ENCODE peak calls at places on chromosomes 6 and 20, in six cellular contexts. One of them, this sample, is unnamed.

GRCh38 chr6:144715344-144715743 is 430.2 kb downstream of the UTRN start:
- DNase-seq in NCI-H187 treated with DMSO at 0.1 percent for 48 hours: no peak
- DNase-seq in stimulated activated CD4-positive, alpha-beta T cell treated with anti-CD3 and anti-CD28 coated beads, Interleukin-4, amount 100 ng/mL, for 4 hours: no peak
- DNase-seq in choroid plexus epithelial cell: no peak
- DNase-seq in dermis blood vessel endothelial cell: peak
- DNase-seq in Ammon's horn: no peak
- DNase-seq in this sample: no peak

GRCh38 chr20:24696396-24696795 is 227.0 kb downstream of the SYNDIG1 start:
- DNase-seq in NCI-H187 treated with DMSO at 0.1 percent for 48 hours: no peak
- DNase-seq in stimulated activated CD4-positive, alpha-beta T cell treated with anti-CD3 and anti-CD28 coated beads, Interleukin-4, amount 100 ng/mL, for 4 hours: no peak
- DNase-seq in choroid plexus epithelial cell: no peak
- DNase-seq in dermis blood vessel endothelial cell: no peak
- DNase-seq in Ammon's horn: no peak
- DNase-seq in this sample: no peak

GRCh38 chr6:98824907-98825601 is 9.3 kb upstream of the POU3F2 start:
- DNase-seq in NCI-H187 treated with DMSO at 0.1 percent for 48 hours: no peak
- DNase-seq in stimulated activated CD4-positive, alpha-beta T cell treated with anti-CD3 and anti-CD28 coated beads, Interleukin-4, amount 100 ng/mL, for 4 hours: no peak
- DNase-seq in choroid plexus epithelial cell: no peak
- DNase-seq in dermis blood vessel endothelial cell: no peak
- DNase-seq in Ammon's horn: no peak
- DNase-seq in this sample: no peak

GRCh38 chr20:11140359-11140758 is 466.6 kb upstream of the JAG1 start:
- DNase-seq in NCI-H187 treated with DMSO at 0.1 percent for 48 hours: no peak
- DNase-seq in stimulated activated CD4-positive, alpha-beta T cell treated with anti-CD3 and anti-CD28 coated beads, Interleukin-4, amount 100 ng/mL, for 4 hours: no peak
- DNase-seq in choroid plexus epithelial cell: peak
- DNase-seq in dermis blood vessel endothelial cell: peak
- DNase-seq in Ammon's horn: no peak
- DNase-seq in this sample: peak

GRCh38 chr6:122620428-122620827 is 10.2 kb downstream of the PKIB start:
- DNase-seq in NCI-H187 treated with DMSO at 0.1 percent for 48 hours: no peak
- DNase-seq in stimulated activated CD4-positive, alpha-beta T cell treated with anti-CD3 and anti-CD28 coated beads, Interleukin-4, amount 100 ng/mL, for 4 hours: no peak
- DNase-seq in choroid plexus epithelial cell: no peak
- DNase-seq in dermis blood vessel endothelial cell: no peak
- DNase-seq in Ammon's horn: no peak
- DNase-seq in this sample: no peak

GRCh38 chr6:132118144-132118543 is 167.0 kb upstream of the CCN2 start:
- DNase-seq in NCI-H187 treated with DMSO at 0.1 percent for 48 hours: no peak
- DNase-seq in stimulated activated CD4-positive, alpha-beta T cell treated with anti-CD3 and anti-CD28 coated beads, Interleukin-4, amount 100 ng/mL, for 4 hours: no peak
- DNase-seq in choroid plexus epithelial cell: no peak
- DNase-seq in dermis blood vessel endothelial cell: no peak
- DNase-seq in Ammon's horn: no peak
- DNase-seq in this sample: no peak

GRCh38 chr6:118485601-118486550 is 62.2 kb upstream of the PLN start:
- DNase-seq in NCI-H187 treated with DMSO at 0.1 percent for 48 hours: no peak
- DNase-seq in stimulated activated CD4-positive, alpha-beta T cell treated with anti-CD3 and anti-CD28 coated beads, Interleukin-4, amount 100 ng/mL, for 4 hours: no peak
- DNase-seq in choroid plexus epithelial cell: peak
- DNase-seq in dermis blood vessel endothelial cell: no peak
- DNase-seq in Ammon's horn: peak
- DNase-seq in this sample: no peak

GRCh38 chr6:42482126-42482525 is 30.4 kb upstream of the TRERF1 start:
- DNase-seq in NCI-H187 treated with DMSO at 0.1 percent for 48 hours: no peak
- DNase-seq in stimulated activated CD4-positive, alpha-beta T cell treated with anti-CD3 and anti-CD28 coated beads, Interleukin-4, amount 100 ng/mL, for 4 hours: no peak
- DNase-seq in choroid plexus epithelial cell: peak
- DNase-seq in dermis blood vessel endothelial cell: no peak
- DNase-seq in Ammon's horn: no peak
- DNase-seq in this sample: no peak

GRCh38 chr6:170144952-170145587 is 145.8 kb downstream of the DLL1 start:
- DNase-seq in NCI-H187 treated with DMSO at 0.1 percent for 48 hours: no peak
- DNase-seq in stimulated activated CD4-positive, alpha-beta T cell treated with anti-CD3 and anti-CD28 coated beads, Interleukin-4, amount 100 ng/mL, for 4 hours: no peak
- DNase-seq in choroid plexus epithelial cell: no peak
- DNase-seq in dermis blood vessel endothelial cell: no peak
- DNase-seq in Ammon's horn: no peak
- DNase-seq in this sample: no peak

GRCh38 chr6:82419859-82420258 is 56.2 kb downstream of the TPBG start:
- DNase-seq in NCI-H187 treated with DMSO at 0.1 percent for 48 hours: no peak
- DNase-seq in stimulated activated CD4-positive, alpha-beta T cell treated with anti-CD3 and anti-CD28 coated beads, Interleukin-4, amount 100 ng/mL, for 4 hours: no peak
- DNase-seq in choroid plexus epithelial cell: no peak
- DNase-seq in dermis blood vessel endothelial cell: no peak
- DNase-seq in Ammon's horn: no peak
- DNase-seq in this sample: no peak

GRCh38 chr6:89818977-89819335 is 638 bp downstream of the MDN1 start:
- DNase-seq in NCI-H187 treated with DMSO at 0.1 percent for 48 hours: no peak
- DNase-seq in stimulated activated CD4-positive, alpha-beta T cell treated with anti-CD3 and anti-CD28 coated beads, Interleukin-4, amount 100 ng/mL, for 4 hours: no peak
- DNase-seq in choroid plexus epithelial cell: peak
- DNase-seq in dermis blood vessel endothelial cell: peak
- DNase-seq in Ammon's horn: peak
- DNase-seq in this sample: peak

GRCh38 chr6:127266892-127267741 is 453 bp downstream of the RNF146 start:
- DNase-seq in NCI-H187 treated with DMSO at 0.1 percent for 48 hours: no peak
- DNase-seq in stimulated activated CD4-positive, alpha-beta T cell treated with anti-CD3 and anti-CD28 coated beads, Interleukin-4, amount 100 ng/mL, for 4 hours: peak
- DNase-seq in choroid plexus epithelial cell: peak
- DNase-seq in dermis blood vessel endothelial cell: peak
- DNase-seq in Ammon's horn: peak
- DNase-seq in this sample: peak

GRCh38 chr20:41854765-41855164 is 236.6 kb upstream of the CHD6 start:
- DNase-seq in NCI-H187 treated with DMSO at 0.1 percent for 48 hours: no peak
- DNase-seq in stimulated activated CD4-positive, alpha-beta T cell treated with anti-CD3 and anti-CD28 coated beads, Interleukin-4, amount 100 ng/mL, for 4 hours: no peak
- DNase-seq in choroid plexus epithelial cell: no peak
- DNase-seq in dermis blood vessel endothelial cell: no peak
- DNase-seq in Ammon's horn: no peak
- DNase-seq in this sample: no peak

GRCh38 chr6:32558426-32559057 is 28.5 kb upstream of the HLA-DRB5 start:
- DNase-seq in NCI-H187 treated with DMSO at 0.1 percent for 48 hours: no peak
- DNase-seq in stimulated activated CD4-positive, alpha-beta T cell treated with anti-CD3 and anti-CD28 coated beads, Interleukin-4, amount 100 ng/mL, for 4 hours: no peak
- DNase-seq in choroid plexus epithelial cell: no peak
- DNase-seq in dermis blood vessel endothelial cell: no peak
- DNase-seq in Ammon's horn: no peak
- DNase-seq in this sample: no peak

GRCh38 chr20:56299362-56299761 is 50.8 kb downstream of the MC3R start:
- DNase-seq in NCI-H187 treated with DMSO at 0.1 percent for 48 hours: no peak
- DNase-seq in stimulated activated CD4-positive, alpha-beta T cell treated with anti-CD3 and anti-CD28 coated beads, Interleukin-4, amount 100 ng/mL, for 4 hours: no peak
- DNase-seq in choroid plexus epithelial cell: no peak
- DNase-seq in dermis blood vessel endothelial cell: no peak
- DNase-seq in Ammon's horn: no peak
- DNase-seq in this sample: no peak

GRCh38 chr6:1594495-1595200 is 15.1 kb upstream of the FOXC1 start:
- DNase-seq in NCI-H187 treated with DMSO at 0.1 percent for 48 hours: no peak
- DNase-seq in stimulated activated CD4-positive, alpha-beta T cell treated with anti-CD3 and anti-CD28 coated beads, Interleukin-4, amount 100 ng/mL, for 4 hours: no peak
- DNase-seq in choroid plexus epithelial cell: no peak
- DNase-seq in dermis blood vessel endothelial cell: no peak
- DNase-seq in Ammon's horn: no peak
- DNase-seq in this sample: no peak

GRCh38 chr6:408599-409102 is 17.1 kb downstream of the IRF4 start:
- DNase-seq in NCI-H187 treated with DMSO at 0.1 percent for 48 hours: no peak
- DNase-seq in stimulated activated CD4-positive, alpha-beta T cell treated with anti-CD3 and anti-CD28 coated beads, Interleukin-4, amount 100 ng/mL, for 4 hours: no peak
- DNase-seq in choroid plexus epithelial cell: peak
- DNase-seq in dermis blood vessel endothelial cell: peak
- DNase-seq in Ammon's horn: no peak
- DNase-seq in this sample: peak

GRCh38 chr20:3045042-3045815 is 623 bp upstream of the MRPS26 start:
- DNase-seq in NCI-H187 treated with DMSO at 0.1 percent for 48 hours: no peak
- DNase-seq in stimulated activated CD4-positive, alpha-beta T cell treated with anti-CD3 and anti-CD28 coated beads, Interleukin-4, amount 100 ng/mL, for 4 hours: no peak
- DNase-seq in choroid plexus epithelial cell: peak
- DNase-seq in dermis blood vessel endothelial cell: no peak
- DNase-seq in Ammon's horn: peak
- DNase-seq in this sample: peak

GRCh38 chr6:9611016-9611415 is 803.9 kb downstream of the TFAP2A start:
- DNase-seq in NCI-H187 treated with DMSO at 0.1 percent for 48 hours: no peak
- DNase-seq in stimulated activated CD4-positive, alpha-beta T cell treated with anti-CD3 and anti-CD28 coated beads, Interleukin-4, amount 100 ng/mL, for 4 hours: no peak
- DNase-seq in choroid plexus epithelial cell: no peak
- DNase-seq in dermis blood vessel endothelial cell: no peak
- DNase-seq in Ammon's horn: no peak
- DNase-seq in this sample: no peak

GRCh38 chr20:63811491-63811875 is 19.6 kb downstream of the ZBTB46 start:
- DNase-seq in NCI-H187 treated with DMSO at 0.1 percent for 48 hours: no peak
- DNase-seq in stimulated activated CD4-positive, alpha-beta T cell treated with anti-CD3 and anti-CD28 coated beads, Interleukin-4, amount 100 ng/mL, for 4 hours: no peak
- DNase-seq in choroid plexus epithelial cell: no peak
- DNase-seq in dermis blood vessel endothelial cell: no peak
- DNase-seq in Ammon's horn: no peak
- DNase-seq in this sample: no peak

GRCh38 chr6:15473741-15474161 is 189.1 kb downstream of the DTNBP1 start:
- DNase-seq in NCI-H187 treated with DMSO at 0.1 percent for 48 hours: no peak
- DNase-seq in stimulated activated CD4-positive, alpha-beta T cell treated with anti-CD3 and anti-CD28 coated beads, Interleukin-4, amount 100 ng/mL, for 4 hours: no peak
- DNase-seq in choroid plexus epithelial cell: peak
- DNase-seq in dermis blood vessel endothelial cell: peak
- DNase-seq in Ammon's horn: no peak
- DNase-seq in this sample: peak

GRCh38 chr6:43639984-43640800 is 4.6 kb downstream of the MAD2L1BP start:
- DNase-seq in NCI-H187 treated with DMSO at 0.1 percent for 48 hours: no peak
- DNase-seq in stimulated activated CD4-positive, alpha-beta T cell treated with anti-CD3 and anti-CD28 coated beads, Interleukin-4, amount 100 ng/mL, for 4 hours: no peak
- DNase-seq in choroid plexus epithelial cell: no peak
- DNase-seq in dermis blood vessel endothelial cell: peak
- DNase-seq in Ammon's horn: no peak
- DNase-seq in this sample: no peak

GRCh38 chr6:32785781-32786533 is 22.6 kb upstream of the HLA-DQB2 start:
- DNase-seq in NCI-H187 treated with DMSO at 0.1 percent for 48 hours: peak
- DNase-seq in stimulated activated CD4-positive, alpha-beta T cell treated with anti-CD3 and anti-CD28 coated beads, Interleukin-4, amount 100 ng/mL, for 4 hours: peak
- DNase-seq in choroid plexus epithelial cell: peak
- DNase-seq in dermis blood vessel endothelial cell: peak
- DNase-seq in Ammon's horn: peak
- DNase-seq in this sample: peak

GRCh38 chr6:110036408-110037302 is 58.5 kb downstream of the GPR6 start:
- DNase-seq in NCI-H187 treated with DMSO at 0.1 percent for 48 hours: no peak
- DNase-seq in stimulated activated CD4-positive, alpha-beta T cell treated with anti-CD3 and anti-CD28 coated beads, Interleukin-4, amount 100 ng/mL, for 4 hours: no peak
- DNase-seq in choroid plexus epithelial cell: no peak
- DNase-seq in dermis blood vessel endothelial cell: no peak
- DNase-seq in Ammon's horn: no peak
- DNase-seq in this sample: no peak

GRCh38 chr20:38649275-38649891 is 47.8 kb downstream of the ARHGAP40 start:
- DNase-seq in NCI-H187 treated with DMSO at 0.1 percent for 48 hours: no peak
- DNase-seq in stimulated activated CD4-positive, alpha-beta T cell treated with anti-CD3 and anti-CD28 coated beads, Interleukin-4, amount 100 ng/mL, for 4 hours: no peak
- DNase-seq in choroid plexus epithelial cell: peak
- DNase-seq in dermis blood vessel endothelial cell: peak
- DNase-seq in Ammon's horn: peak
- DNase-seq in this sample: peak

GRCh38 chr6:168098431-168098861 is 19.4 kb upstream of the FRMD1 start:
- DNase-seq in NCI-H187 treated with DMSO at 0.1 percent for 48 hours: no peak
- DNase-seq in stimulated activated CD4-positive, alpha-beta T cell treated with anti-CD3 and anti-CD28 coated beads, Interleukin-4, amount 100 ng/mL, for 4 hours: no peak
- DNase-seq in choroid plexus epithelial cell: no peak
- DNase-seq in dermis blood vessel endothelial cell: no peak
- DNase-seq in Ammon's horn: no peak
- DNase-seq in this sample: no peak

GRCh38 chr20:56932575-56933330 is 303.6 kb downstream of the TFAP2C start:
- DNase-seq in NCI-H187 treated with DMSO at 0.1 percent for 48 hours: no peak
- DNase-seq in stimulated activated CD4-positive, alpha-beta T cell treated with anti-CD3 and anti-CD28 coated beads, Interleukin-4, amount 100 ng/mL, for 4 hours: no peak
- DNase-seq in choroid plexus epithelial cell: no peak
- DNase-seq in dermis blood vessel endothelial cell: no peak
- DNase-seq in Ammon's horn: no peak
- DNase-seq in this sample: no peak

GRCh38 chr20:3313681-3314080 is 74.7 kb upstream of the SLC4A11 start:
- DNase-seq in NCI-H187 treated with DMSO at 0.1 percent for 48 hours: no peak
- DNase-seq in stimulated activated CD4-positive, alpha-beta T cell treated with anti-CD3 and anti-CD28 coated beads, Interleukin-4, amount 100 ng/mL, for 4 hours: no peak
- DNase-seq in choroid plexus epithelial cell: peak
- DNase-seq in dermis blood vessel endothelial cell: no peak
- DNase-seq in Ammon's horn: no peak
- DNase-seq in this sample: no peak

GRCh38 chr20:54573838-54574237 is 98.4 kb downstream of the DOK5 start:
- DNase-seq in NCI-H187 treated with DMSO at 0.1 percent for 48 hours: no peak
- DNase-seq in stimulated activated CD4-positive, alpha-beta T cell treated with anti-CD3 and anti-CD28 coated beads, Interleukin-4, amount 100 ng/mL, for 4 hours: no peak
- DNase-seq in choroid plexus epithelial cell: no peak
- DNase-seq in dermis blood vessel endothelial cell: no peak
- DNase-seq in Ammon's horn: peak
- DNase-seq in this sample: peak

GRCh38 chr6:30618270-30618787 is 689 bp downstream of the MRPS18B start:
- DNase-seq in NCI-H187 treated with DMSO at 0.1 percent for 48 hours: no peak
- DNase-seq in stimulated activated CD4-positive, alpha-beta T cell treated with anti-CD3 and anti-CD28 coated beads, Interleukin-4, amount 100 ng/mL, for 4 hours: no peak
- DNase-seq in choroid plexus epithelial cell: peak
- DNase-seq in dermis blood vessel endothelial cell: no peak
- DNase-seq in Ammon's horn: no peak
- DNase-seq in this sample: no peak

GRCh38 chr6:27669278-27669797 is 196.4 kb upstream of the ZNF184 start:
- DNase-seq in NCI-H187 treated with DMSO at 0.1 percent for 48 hours: no peak
- DNase-seq in stimulated activated CD4-positive, alpha-beta T cell treated with anti-CD3 and anti-CD28 coated beads, Interleukin-4, amount 100 ng/mL, for 4 hours: no peak
- DNase-seq in choroid plexus epithelial cell: no peak
- DNase-seq in dermis blood vessel endothelial cell: no peak
- DNase-seq in Ammon's horn: no peak
- DNase-seq in this sample: no peak

GRCh38 chr6:39083111-39083702 is 31.8 kb downstream of the SAYSD1 start:
- DNase-seq in NCI-H187 treated with DMSO at 0.1 percent for 48 hours: no peak
- DNase-seq in stimulated activated CD4-positive, alpha-beta T cell treated with anti-CD3 and anti-CD28 coated beads, Interleukin-4, amount 100 ng/mL, for 4 hours: no peak
- DNase-seq in choroid plexus epithelial cell: no peak
- DNase-seq in dermis blood vessel endothelial cell: no peak
- DNase-seq in Ammon's horn: no peak
- DNase-seq in this sample: no peak

GRCh38 chr6:70520575-70520974 is 46.2 kb upstream of the SDHAF4 start:
- DNase-seq in NCI-H187 treated with DMSO at 0.1 percent for 48 hours: no peak
- DNase-seq in stimulated activated CD4-positive, alpha-beta T cell treated with anti-CD3 and anti-CD28 coated beads, Interleukin-4, amount 100 ng/mL, for 4 hours: no peak
- DNase-seq in choroid plexus epithelial cell: peak
- DNase-seq in dermis blood vessel endothelial cell: peak
- DNase-seq in Ammon's horn: no peak
- DNase-seq in this sample: peak

GRCh38 chr6:44008821-44009370 is 118.4 kb downstream of the MRPL14 start:
- DNase-seq in NCI-H187 treated with DMSO at 0.1 percent for 48 hours: no peak
- DNase-seq in stimulated activated CD4-positive, alpha-beta T cell treated with anti-CD3 and anti-CD28 coated beads, Interleukin-4, amount 100 ng/mL, for 4 hours: no peak
- DNase-seq in choroid plexus epithelial cell: no peak
- DNase-seq in dermis blood vessel endothelial cell: no peak
- DNase-seq in Ammon's horn: no peak
- DNase-seq in this sample: no peak

GRCh38 chr20:44959082-44959895 is 908 bp downstream of the TOMM34 start:
- DNase-seq in NCI-H187 treated with DMSO at 0.1 percent for 48 hours: no peak
- DNase-seq in stimulated activated CD4-positive, alpha-beta T cell treated with anti-CD3 and anti-CD28 coated beads, Interleukin-4, amount 100 ng/mL, for 4 hours: peak
- DNase-seq in choroid plexus epithelial cell: peak
- DNase-seq in dermis blood vessel endothelial cell: peak
- DNase-seq in Ammon's horn: peak
- DNase-seq in this sample: peak

GRCh38 chr6:84575264-84575663 is 189.1 kb downstream of the TBX18 start:
- DNase-seq in NCI-H187 treated with DMSO at 0.1 percent for 48 hours: no peak
- DNase-seq in stimulated activated CD4-positive, alpha-beta T cell treated with anti-CD3 and anti-CD28 coated beads, Interleukin-4, amount 100 ng/mL, for 4 hours: no peak
- DNase-seq in choroid plexus epithelial cell: no peak
- DNase-seq in dermis blood vessel endothelial cell: peak
- DNase-seq in Ammon's horn: no peak
- DNase-seq in this sample: peak

GRCh38 chr6:169950558-169950957 is 199.1 kb downstream of the ERMARD start:
- DNase-seq in NCI-H187 treated with DMSO at 0.1 percent for 48 hours: no peak
- DNase-seq in stimulated activated CD4-positive, alpha-beta T cell treated with anti-CD3 and anti-CD28 coated beads, Interleukin-4, amount 100 ng/mL, for 4 hours: no peak
- DNase-seq in choroid plexus epithelial cell: peak
- DNase-seq in dermis blood vessel endothelial cell: peak
- DNase-seq in Ammon's horn: peak
- DNase-seq in this sample: peak

GRCh38 chr6:142377112-142377848 is 75.5 kb downstream of the ADGRG6 start:
- DNase-seq in NCI-H187 treated with DMSO at 0.1 percent for 48 hours: no peak
- DNase-seq in stimulated activated CD4-positive, alpha-beta T cell treated with anti-CD3 and anti-CD28 coated beads, Interleukin-4, amount 100 ng/mL, for 4 hours: no peak
- DNase-seq in choroid plexus epithelial cell: peak
- DNase-seq in dermis blood vessel endothelial cell: peak
- DNase-seq in Ammon's horn: no peak
- DNase-seq in this sample: peak